ENCODE peak calls at places on chromosomes 12 and 14, in seven cellular contexts. One of them, this sample, is unnamed.

GRCh38 chr12:49201595-49202295 is 12.9 kb upstream of the TUBA1A start:
- DNase-seq in endothelial cell of umbilical vein: peak; percentile 81
- DNase-seq in A549: no peak
- DNase-seq in astrocyte: peak; percentile 87
- DNase-seq in fibroblast of lung: peak; percentile 49
- DNase-seq in K562: peak; percentile 51
- DNase-seq in tibial nerve: no peak
- DNase-seq in this sample: no peak

GRCh38 chr12:121124402-121125109 is 8.1 kb upstream of the P2RX7 start:
- DNase-seq in endothelial cell of umbilical vein: peak; percentile 70
- DNase-seq in astrocyte: peak; percentile 92
- DNase-seq in K562: no peak
- DNase-seq in fibroblast of lung: peak; percentile 64
- DNase-seq in A549: peak; percentile 93
- DNase-seq in tibial nerve: no peak
- DNase-seq in this sample: no peak

GRCh38 chr12:112555621-112556233 is 137.0 kb downstream of the PTPN11 start:
- DNase-seq in fibroblast of lung: no peak
- DNase-seq in tibial nerve: no peak
- DNase-seq in endothelial cell of umbilical vein: no peak
- DNase-seq in K562: peak; percentile 62
- DNase-seq in A549: peak; percentile 27
- DNase-seq in astrocyte: no peak
- DNase-seq in this sample: no peak

GRCh38 chr12:128606040-128606439 is 217.7 kb downstream of the SLC15A4 start:
- DNase-seq in fibroblast of lung: no peak
- DNase-seq in endothelial cell of umbilical vein: no peak
- DNase-seq in K562: no peak
- DNase-seq in tibial nerve: no peak
- DNase-seq in A549: no peak
- DNase-seq in astrocyte: no peak
- DNase-seq in this sample: no peak

GRCh38 chr12:93237235-93237915 is 140.3 kb upstream of the NUDT4 start:
- DNase-seq in fibroblast of lung: peak; percentile 77
- DNase-seq in endothelial cell of umbilical vein: no peak
- DNase-seq in tibial nerve: peak; percentile 30
- DNase-seq in astrocyte: no peak
- DNase-seq in K562: no peak
- DNase-seq in A549: no peak
- DNase-seq in this sample: no peak

GRCh38 chr12:93430280-93430679 is 11.5 kb downstream of the UBE2N start:
- DNase-seq in astrocyte: peak; percentile 10
- DNase-seq in tibial nerve: no peak
- DNase-seq in K562: no peak
- DNase-seq in endothelial cell of umbilical vein: no peak
- DNase-seq in fibroblast of lung: no peak
- DNase-seq in A549: no peak
- DNase-seq in this sample: no peak

GRCh38 chr14:59013672-59014298 is 174.7 kb upstream of the DAAM1 start:
- DNase-seq in A549: no peak
- DNase-seq in fibroblast of lung: peak; percentile 52
- DNase-seq in tibial nerve: no peak
- DNase-seq in astrocyte: peak; percentile 62
- DNase-seq in K562: no peak
- DNase-seq in endothelial cell of umbilical vein: no peak
- DNase-seq in this sample: no peak

GRCh38 chr12:66944365-66944764 is 265.5 kb upstream of the GRIP1 start:
- DNase-seq in A549: no peak
- DNase-seq in K562: no peak
- DNase-seq in endothelial cell of umbilical vein: no peak
- DNase-seq in astrocyte: no peak
- DNase-seq in tibial nerve: no peak
- DNase-seq in fibroblast of lung: no peak
- DNase-seq in this sample: no peak

GRCh38 chr12:6834254-6834653 is 6.0 kb downstream of the P3H3 start:
- DNase-seq in fibroblast of lung: no peak
- DNase-seq in A549: no peak
- DNase-seq in K562: no peak
- DNase-seq in astrocyte: no peak
- DNase-seq in endothelial cell of umbilical vein: no peak
- DNase-seq in tibial nerve: no peak
- DNase-seq in this sample: no peak

GRCh38 chr12:32588604-32589003 is 90.5 kb upstream of the DNM1L start:
- DNase-seq in A549: no peak
- DNase-seq in endothelial cell of umbilical vein: no peak
- DNase-seq in K562: no peak
- DNase-seq in fibroblast of lung: no peak
- DNase-seq in tibial nerve: no peak
- DNase-seq in astrocyte: no peak
- DNase-seq in this sample: no peak

GRCh38 chr12:26937443-26937862 is 328 bp downstream of the INTS13 start:
- DNase-seq in fibroblast of lung: no peak
- DNase-seq in endothelial cell of umbilical vein: no peak
- DNase-seq in astrocyte: no peak
- DNase-seq in K562: no peak
- DNase-seq in tibial nerve: no peak
- DNase-seq in A549: no peak
- DNase-seq in this sample: no peak

GRCh38 chr14:78611796-78612571 is 441.8 kb downstream of the NRXN3 start:
- DNase-seq in A549: no peak
- DNase-seq in fibroblast of lung: peak; percentile 12
- DNase-seq in astrocyte: no peak
- DNase-seq in tibial nerve: no peak
- DNase-seq in K562: no peak
- DNase-seq in endothelial cell of umbilical vein: no peak
- DNase-seq in this sample: no peak

GRCh38 chr12:98127336-98127679 is 388.1 kb upstream of the TMPO start:
- DNase-seq in A549: no peak
- DNase-seq in astrocyte: no peak
- DNase-seq in K562: no peak
- DNase-seq in fibroblast of lung: no peak
- DNase-seq in endothelial cell of umbilical vein: peak; percentile 61
- DNase-seq in tibial nerve: no peak
- DNase-seq in this sample: no peak

GRCh38 chr12:88298761-88299242 is 156.7 kb downstream of the TMTC3 start:
- DNase-seq in A549: peak; percentile 10
- DNase-seq in tibial nerve: no peak
- DNase-seq in K562: peak; percentile 13
- DNase-seq in astrocyte: peak; percentile 99
- DNase-seq in endothelial cell of umbilical vein: peak; percentile 69
- DNase-seq in fibroblast of lung: peak; percentile 57
- DNase-seq in this sample: no peak

GRCh38 chr14:32102152-32102787 is 25.2 kb downstream of the ARHGAP5 start:
- DNase-seq in tibial nerve: no peak
- DNase-seq in K562: no peak
- DNase-seq in astrocyte: peak; percentile 16
- DNase-seq in A549: no peak
- DNase-seq in fibroblast of lung: no peak
- DNase-seq in endothelial cell of umbilical vein: no peak
- DNase-seq in this sample: no peak

GRCh38 chr14:26597136-26598080 is at the start of gene NOVA1:
- DNase-seq in fibroblast of lung: peak; percentile 20
- DNase-seq in astrocyte: peak; percentile 18
- DNase-seq in K562: no peak
- DNase-seq in tibial nerve: peak; percentile 31
- DNase-seq in A549: peak; percentile 3
- DNase-seq in endothelial cell of umbilical vein: peak; percentile 22
- DNase-seq in this sample: peak; percentile 12

GRCh38 chr12:33439587-33440011 is at the start of gene SYT10:
- DNase-seq in A549: no peak
- DNase-seq in K562: peak; percentile 82
- DNase-seq in astrocyte: peak; percentile 9
- DNase-seq in endothelial cell of umbilical vein: peak; percentile 12
- DNase-seq in tibial nerve: no peak
- DNase-seq in fibroblast of lung: no peak
- DNase-seq in this sample: no peak

GRCh38 chr12:98983647-98984046 is 338.6 kb downstream of the APAF1 start:
- DNase-seq in endothelial cell of umbilical vein: no peak
- DNase-seq in astrocyte: no peak
- DNase-seq in fibroblast of lung: peak; percentile 3
- DNase-seq in K562: no peak
- DNase-seq in A549: no peak
- DNase-seq in tibial nerve: no peak
- DNase-seq in this sample: no peak

GRCh38 chr14:29454026-29454693 is 473.5 kb downstream of the PRKD1 start:
- DNase-seq in endothelial cell of umbilical vein: no peak
- DNase-seq in A549: no peak
- DNase-seq in fibroblast of lung: no peak
- DNase-seq in tibial nerve: no peak
- DNase-seq in K562: no peak
- DNase-seq in astrocyte: no peak
- DNase-seq in this sample: no peak

GRCh38 chr12:28536088-28536487 is 345.8 kb downstream of the CCDC91 start:
- DNase-seq in astrocyte: peak; percentile 75
- DNase-seq in A549: no peak
- DNase-seq in tibial nerve: no peak
- DNase-seq in K562: no peak
- DNase-seq in fibroblast of lung: peak; percentile 87
- DNase-seq in endothelial cell of umbilical vein: no peak
- DNase-seq in this sample: no peak

GRCh38 chr14:68820999-68821683 is 28.3 kb upstream of the ZFP36L1 start:
- DNase-seq in astrocyte: no peak
- DNase-seq in fibroblast of lung: no peak
- DNase-seq in K562: no peak
- DNase-seq in A549: no peak
- DNase-seq in endothelial cell of umbilical vein: no peak
- DNase-seq in tibial nerve: no peak
- DNase-seq in this sample: no peak

GRCh38 chr12:56894698-56895368 is 39.4 kb downstream of the SDR9C7 start:
- DNase-seq in tibial nerve: no peak
- DNase-seq in fibroblast of lung: no peak
- DNase-seq in A549: no peak
- DNase-seq in K562: no peak
- DNase-seq in endothelial cell of umbilical vein: no peak
- DNase-seq in astrocyte: no peak
- DNase-seq in this sample: no peak

GRCh38 chr12:56896082-56896481 is 38.1 kb downstream of the SDR9C7 start:
- DNase-seq in K562: no peak
- DNase-seq in astrocyte: no peak
- DNase-seq in A549: no peak
- DNase-seq in fibroblast of lung: no peak
- DNase-seq in tibial nerve: no peak
- DNase-seq in endothelial cell of umbilical vein: no peak
- DNase-seq in this sample: no peak

GRCh38 chr12:56897844-56898341 is 36.3 kb downstream of the SDR9C7 start:
- DNase-seq in astrocyte: no peak
- DNase-seq in fibroblast of lung: no peak
- DNase-seq in A549: no peak
- DNase-seq in endothelial cell of umbilical vein: no peak
- DNase-seq in tibial nerve: no peak
- DNase-seq in K562: peak; percentile 45
- DNase-seq in this sample: no peak

GRCh38 chr12:56900583-56900982 is 33.6 kb downstream of the SDR9C7 start:
- DNase-seq in A549: peak; percentile 66
- DNase-seq in fibroblast of lung: no peak
- DNase-seq in endothelial cell of umbilical vein: peak; percentile 83
- DNase-seq in astrocyte: no peak
- DNase-seq in K562: peak; percentile 78
- DNase-seq in tibial nerve: no peak
- DNase-seq in this sample: no peak

GRCh38 chr12:56898938-56899337 is 35.3 kb downstream of the SDR9C7 start:
- DNase-seq in endothelial cell of umbilical vein: no peak
- DNase-seq in K562: no peak
- DNase-seq in astrocyte: no peak
- DNase-seq in fibroblast of lung: no peak
- DNase-seq in A549: no peak
- DNase-seq in tibial nerve: no peak
- DNase-seq in this sample: no peak
- H3K9me3 ChIP-seq in endothelial cell of umbilical vein: no peaks in the 10 kb centered on the region
- H3K9me3 ChIP-seq in K562: no peaks in the 10 kb centered on the region
- H3K9me3 ChIP-seq in astrocyte: peaks cover 9% of the 10 kb centered on the region
- H3K9me3 ChIP-seq in fibroblast of lung: no peaks in the 10 kb centered on the region
- H3K9me3 ChIP-seq in A549: no peaks in the 10 kb centered on the region
- H3K9me3 ChIP-seq in tibial nerve: peaks cover 9% of the 10 kb centered on the region
- H3K9me3 ChIP-seq in this sample: peaks cover 19% of the 10 kb centered on the region

GRCh38 chr12:55719371-55719770 is 822 bp upstream of the RDH5 start:
- DNase-seq in fibroblast of lung: no peak
- DNase-seq in tibial nerve: no peak
- DNase-seq in endothelial cell of umbilical vein: no peak
- DNase-seq in A549: no peak
- DNase-seq in astrocyte: no peak
- DNase-seq in K562: no peak
- DNase-seq in this sample: no peak
- H3K27ac ChIP-seq in fibroblast of lung: peak overlapping the region; percentile 90
- H3K27ac ChIP-seq in tibial nerve: peak overlapping the region; percentile 64
- H3K27ac ChIP-seq in endothelial cell of umbilical vein: no peak overlapping the region
- H3K27ac ChIP-seq in A549: peak overlapping the region; percentile 67
- H3K27ac ChIP-seq in astrocyte: peak overlapping the region; percentile 47
- H3K27ac ChIP-seq in K562: no peak overlapping the region
- H3K27ac ChIP-seq in this sample: peak overlapping the region; percentile 81

DNA sequence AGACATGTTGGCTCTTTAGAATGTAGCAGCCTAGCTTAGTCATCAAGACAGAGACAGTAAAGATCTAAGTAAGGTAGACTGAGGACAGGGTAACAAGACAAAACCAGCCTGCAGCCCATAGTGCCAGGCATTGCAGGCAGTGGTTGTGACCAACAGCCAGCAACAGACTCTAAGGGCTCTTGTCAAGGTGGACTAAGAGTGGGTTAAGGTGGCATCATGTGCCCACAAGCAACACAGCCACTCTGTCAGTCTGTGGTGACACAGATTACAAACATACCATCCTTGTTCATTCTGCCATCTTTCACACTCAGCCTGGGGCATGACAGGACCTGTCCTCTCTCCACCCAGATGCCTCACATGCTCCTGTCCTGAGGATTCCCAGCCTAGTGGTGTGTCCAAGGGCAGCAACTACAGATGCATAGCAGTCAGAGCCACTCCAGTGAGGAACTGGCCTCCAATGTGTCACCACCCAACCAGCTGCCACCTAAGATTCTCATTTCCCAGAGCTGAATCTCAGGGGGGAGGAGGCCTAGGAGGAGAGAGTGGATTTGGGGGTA is 28.3 kb downstream of the VDR start:
- DNase-seq in A549: no peak
- DNase-seq in tibial nerve: no peak
- DNase-seq in astrocyte: no peak
- DNase-seq in fibroblast of lung: no peak
- DNase-seq in K562: no peak
- DNase-seq in endothelial cell of umbilical vein: no peak
- DNase-seq in this sample: no peak
- TF ChIP-seq CTCF in A549: no peak
- TF ChIP-seq CTCF in tibial nerve: no peak
- TF ChIP-seq CTCF in astrocyte: no peak
- TF ChIP-seq CTCF in fibroblast of lung: no peak
- TF ChIP-seq CTCF in K562: no peak
- TF ChIP-seq CTCF in endothelial cell of umbilical vein: no peak
- TF ChIP-seq CTCF in this sample: no peak

DNA sequence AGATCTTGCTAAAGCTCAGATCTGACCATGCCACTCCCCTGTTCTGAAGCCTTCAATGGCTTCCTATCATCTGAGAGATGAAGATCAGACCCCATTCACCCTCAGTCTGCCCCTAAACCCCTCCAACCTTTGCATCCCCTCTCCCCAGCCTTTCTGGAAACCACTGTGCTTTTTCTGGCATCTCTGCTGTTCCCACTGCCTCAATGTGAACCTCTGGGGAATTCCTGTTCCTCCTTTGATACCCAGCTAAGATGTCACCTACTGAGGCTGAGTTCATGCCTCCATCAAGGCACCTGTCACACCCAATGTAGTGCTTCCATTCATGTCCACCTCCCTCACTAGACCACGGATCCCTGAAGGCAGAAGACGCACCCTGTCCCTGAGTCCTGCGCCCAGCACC is 19.3 kb downstream of the CYP46A1 start:
- DNase-seq in tibial nerve: no peak
- DNase-seq in fibroblast of lung: no peak
- DNase-seq in A549: no peak
- DNase-seq in endothelial cell of umbilical vein: no peak
- DNase-seq in astrocyte: no peak
- DNase-seq in K562: no peak
- DNase-seq in this sample: no peak
- H3K9me3 ChIP-seq in tibial nerve: peaks cover 8% of the 10 kb centered on the region
- H3K9me3 ChIP-seq in fibroblast of lung: no peaks in the 10 kb centered on the region
- H3K9me3 ChIP-seq in A549: peaks cover 34% of the 10 kb centered on the region
- H3K9me3 ChIP-seq in endothelial cell of umbilical vein: no peaks in the 10 kb centered on the region
- H3K9me3 ChIP-seq in astrocyte: peaks cover 9% of the 10 kb centered on the region
- H3K9me3 ChIP-seq in K562: peaks cover 4% of the 10 kb centered on the region
- H3K9me3 ChIP-seq in this sample: peaks cover 13% of the 10 kb centered on the region

This sample was measured in WERI-Rb-1.